ENCODE peak calls at places on chromosomes 4 and X, in nine cellular contexts. H, J, U, E, N, A, V, I and D are unnamed samples.

GRCh38 chrX:72466493-72466892 is 106.2 kb downstream of the HDAC8 start:
- DNase-seq in H (no peak), J (no peak), U (no peak), E (no peak), N (no peak), A (no peak), V (no peak), I (no peak), D (no peak)

GRCh38 chr4:122689972-122690371 is 42.5 kb upstream of the BBS12 start:
- DNase-seq in H (no peak), J (no peak), U (no peak), E (no peak), N (no peak), A (no peak), V (peak; percentile 37), I (no peak), D (no peak)

GRCh38 chr4:8308856-8309771 is 39.6 kb downstream of the HTRA3 start:
- DNase-seq in H (peak; percentile 90), J (no peak), U (no peak), E (no peak), N (no peak), A (no peak), V (no peak), I (peak; percentile 25), D (peak; percentile 90)

GRCh38 chr4:144591401-144591800 is 54.6 kb upstream of the HHIP start:
- DNase-seq in H (no peak), J (no peak), U (peak; percentile 61), E (no peak), N (no peak), A (no peak), V (no peak), I (peak; percentile 59), D (no peak)

GRCh38 chr4:126216611-126217010 is 901.9 kb downstream of the FAT4 start:
- DNase-seq in H (no peak), J (no peak), U (no peak), E (no peak), N (no peak), A (no peak), V (no peak), I (no peak), D (no peak)

GRCh38 chr4:70505152-70505748 is 13.1 kb upstream of the AMTN start:
- DNase-seq in H (no peak), J (peak; percentile 43), U (peak; percentile 55), E (peak; percentile 81), N (peak; percentile 54), A (peak; percentile 60), V (no peak), I (peak; percentile 36), D (no peak)

GRCh38 chrX:110317079-110317819 is 636 bp downstream of the AMMECR1 start:
- DNase-seq in H (peak; percentile 63), J (peak; percentile 55), U (peak; percentile 17), E (peak; percentile 47), N (no peak), A (peak; percentile 27), V (no peak), I (peak; percentile 20), D (peak; percentile 62)

GRCh38 chrX:94053575-94053974 is 379.6 kb downstream of the FAM133A start:
- DNase-seq in H (no peak), J (no peak), U (no peak), E (no peak), N (no peak), A (no peak), V (no peak), I (no peak), D (no peak)

GRCh38 chr4:4386736-4387392 is at the start of gene NSG1:
- DNase-seq in H (no peak), J (no peak), U (no peak), E (peak; percentile 71), N (peak; percentile 45), A (no peak), V (no peak), I (no peak), D (no peak)

GRCh38 chr4:26076000-26076587 is 162.1 kb downstream of the SMIM20 start:
- DNase-seq in H (no peak), J (no peak), U (no peak), E (no peak), N (no peak), A (no peak), V (peak; percentile 84), I (peak; percentile 52), D (no peak)

GRCh38 chrX:72306085-72306801 is 529 bp upstream of the CITED1 start:
- DNase-seq in H (no peak), J (peak; percentile 75), U (no peak), E (peak; percentile 56), N (peak; percentile 28), A (no peak), V (no peak), I (no peak), D (no peak)

GRCh38 chrX:52346462-52347165 is 22.2 kb upstream of the XAGE2 start:
- DNase-seq in H (no peak), J (no peak), U (no peak), E (no peak), N (peak; percentile 8), A (no peak), V (no peak), I (no peak), D (no peak)

GRCh38 chr4:169314906-169315305 is 44.1 kb upstream of the SH3RF1 start:
- DNase-seq in H (peak; percentile 72), J (peak; percentile 61), U (peak; percentile 93), E (no peak), N (no peak), A (peak; percentile 92), V (no peak), I (peak; percentile 62), D (no peak)

GRCh38 chr4:10342866-10343265 is 114.4 kb downstream of the ZNF518B start:
- DNase-seq in H (no peak), J (no peak), U (no peak), E (no peak), N (no peak), A (no peak), V (no peak), I (no peak), D (no peak)

GRCh38 chr4:177987896-177988295 is 545.7 kb upstream of the AGA start:
- DNase-seq in H (no peak), J (no peak), U (no peak), E (no peak), N (no peak), A (no peak), V (no peak), I (no peak), D (no peak)

GRCh38 chr4:177986236-177986635 is 544.0 kb upstream of the AGA start:
- DNase-seq in H (no peak), J (no peak), U (no peak), E (no peak), N (no peak), A (no peak), V (no peak), I (no peak), D (no peak)
- TF ChIP-seq POLR2AphosphoS5 in H (no peak), J (no peak), U (no peak), E (no peak), N (no peak), A (no peak), V (no peak), I (no peak), D (no peak)

GRCh38 chrX:153819398-153820083 is 10.8 kb downstream of the PDZD4 start:
- DNase-seq in H (no peak), J (peak; percentile 55), U (no peak), E (no peak), N (no peak), A (no peak), V (no peak), I (no peak), D (no peak)
- H3K4me3 ChIP-seq in H (peak overlapping the region; percentile 56), J (peak overlapping the region; percentile 37), U (peak overlapping the region; percentile 52), E (peak overlapping the region; percentile 27), N (peak overlapping the region; percentile 40), A (peak overlapping the region; percentile 51), V (no peak overlapping the region), I (peak overlapping the region; percentile 47), D (peak overlapping the region; percentile 43)

GRCh38 chr4:94544811-94545210 is 93.1 kb downstream of the PDLIM5 start:
- DNase-seq in H (no peak), J (no peak), U (no peak), E (no peak), N (no peak), A (no peak), V (no peak), I (no peak), D (no peak)

GRCh38 chr4:94546949-94547348 is 95.2 kb downstream of the PDLIM5 start:
- DNase-seq in H (no peak), J (no peak), U (no peak), E (no peak), N (no peak), A (no peak), V (no peak), I (no peak), D (no peak)

GRCh38 chr4:94540476-94540875 is 88.7 kb downstream of the PDLIM5 start:
- DNase-seq in H (no peak), J (no peak), U (no peak), E (no peak), N (no peak), A (no peak), V (no peak), I (no peak), D (no peak)

GRCh38 chr4:94548571-94548970 is 96.8 kb downstream of the PDLIM5 start:
- DNase-seq in H (no peak), J (no peak), U (no peak), E (no peak), N (no peak), A (no peak), V (no peak), I (no peak), D (no peak)

GRCh38 chr4:94545296-94545695 is 93.6 kb downstream of the PDLIM5 start:
- DNase-seq in H (no peak), J (no peak), U (no peak), E (no peak), N (no peak), A (no peak), V (no peak), I (no peak), D (no peak)
- TF ChIP-seq EP300 in H (no peak), J (peak; percentile 84), U (no peak), E (no peak), N (no peak), A (no peak), V (no peak), I (no peak), D (no peak)

GRCh38 chrX:101391831-101392230 is 1.0 kb downstream of the RPL36A start:
- DNase-seq in H (no peak), J (no peak), U (no peak), E (no peak), N (no peak), A (no peak), V (no peak), I (no peak), D (no peak)

GRCh38 chrX:101393530-101394305 is 2.9 kb downstream of the RPL36A start:
- DNase-seq in H (no peak), J (no peak), U (no peak), E (no peak), N (no peak), A (no peak), V (no peak), I (no peak), D (no peak)

GRCh38 chrX:101397779-101398178 is 7.0 kb downstream of the RPL36A start:
- DNase-seq in H (no peak), J (no peak), U (no peak), E (no peak), N (no peak), A (no peak), V (no peak), I (no peak), D (no peak)

GRCh38 chrX:101395789-101396188 is 5.0 kb downstream of the RPL36A start:
- DNase-seq in H (no peak), J (no peak), U (no peak), E (no peak), N (no peak), A (no peak), V (no peak), I (no peak), D (no peak)

GRCh38 chrX:101394372-101394771 is 3.6 kb downstream of the RPL36A start:
- DNase-seq in H (no peak), J (no peak), U (no peak), E (no peak), N (no peak), A (no peak), V (no peak), I (no peak), D (no peak)
- TF ChIP-seq POLR2AphosphoS5 in H (no peak), J (no peak), U (no peak), E (peak; percentile 68), N (no peak), A (no peak), V (peak; percentile 29), I (no peak), D (no peak)